ENCODE peak calls at places on chromosomes 11 and 22, in four cellular contexts. K is stimulated activated CD8-positive, alpha-beta memory T cell treated with anti-CD3 and anti-CD28 coated beads, Interleukin-4, amount 100 ng/mL, for 24 hours; H is GM13976; M is H9. Z is an unnamed sample.

GRCh38 chr11:1017269-1018005 is 19.1 kb downstream of the MUC6 start:
- DNase-seq in K (no peak), H (peak), M (no peak), Z (no peak)

GRCh38 chr11:36372101-36372767 is 76.1 kb downstream of the PRR5L start:
- DNase-seq in K (no peak), H (no peak), M (no peak), Z (no peak)

GRCh38 chr11:65444314-65445051 is 21.9 kb downstream of the NEAT1 start:
- DNase-seq in K (no peak), H (no peak), M (no peak), Z (no peak)

GRCh38 chr11:13776134-13776815 is 107.8 kb downstream of the FAR1 start:
- DNase-seq in K (no peak), H (no peak), M (peak), Z (peak)

GRCh38 chr22:24930678-24931077 is 15.8 kb downstream of the LHFPL7 start:
- DNase-seq in K (no peak), H (no peak), M (no peak), Z (no peak)

GRCh38 chr22:30317778-30318177 is 9.0 kb downstream of the TBC1D10A start:
- DNase-seq in K (no peak), H (no peak), M (no peak), Z (no peak)

GRCh38 chr11:13108416-13108815 is 99.3 kb downstream of the RASSF10 start:
- DNase-seq in K (no peak), H (no peak), M (no peak), Z (no peak)

GRCh38 chr11:78176605-78177141 is 11.8 kb downstream of the KCTD21 start:
- DNase-seq in K (no peak), H (no peak), M (no peak), Z (no peak)

GRCh38 chr11:117314840-117315239 is 1.2 kb downstream of the BACE1 start:
- DNase-seq in K (no peak), H (no peak), M (no peak), Z (no peak)

GRCh38 chr11:8262552-8263108 is 1.0 kb downstream of the LMO1 start:
- DNase-seq in K (peak), H (peak), M (peak), Z (peak)

GRCh38 chr11:42465613-42466012 is 846.2 kb upstream of the API5 start:
- DNase-seq in K (no peak), H (no peak), M (no peak), Z (no peak)

GRCh38 chr11:119532551-119532950 is 109.6 kb upstream of the THY1 start:
- DNase-seq in K (no peak), H (no peak), M (no peak), Z (no peak)

GRCh38 chr11:134037093-134037908 is 31.6 kb upstream of the JAM3 start:
- DNase-seq in K (peak), H (peak), M (peak), Z (peak)

GRCh38 chr11:1253103-1253485 is 30.2 kb downstream of the MUC5B start:
- DNase-seq in K (no peak), H (no peak), M (no peak), Z (no peak)

GRCh38 chr22:39207141-39208012 is 37.4 kb downstream of the PDGFB start:
- DNase-seq in K (no peak), H (peak), M (peak), Z (no peak)

GRCh38 chr22:31211862-31212730 is at the start of gene LIMK2:
- DNase-seq in K (peak), H (peak), M (peak), Z (peak)

GRCh38 chr11:119262668-119263351 is 54.1 kb downstream of the MCAM start:
- DNase-seq in K (no peak), H (peak), M (no peak), Z (no peak)

Z was measured in stimulated activated naive CD8-positive, alpha-beta T cell treated with anti-CD3 and anti-CD28 coated beads, Interleukin-15, amount 100 ng/mL, for 72 hours.